ENCODE peak calls at places on chromosomes 5 and 9, in nine cellular contexts. One of them, this sample, is unnamed.

GRCh38 chr5:150505816-150506215 is 2.1 kb upstream of the NDST1 start:
- DNase-seq in HCT116: no peak
- DNase-seq in ovary: no peak
- DNase-seq in transverse colon: no peak
- DNase-seq in endothelial cell of umbilical vein: no peak
- DNase-seq in body of pancreas: no peak
- DNase-seq in A549: no peak
- DNase-seq in heart left ventricle: no peak
- DNase-seq in sigmoid colon: no peak
- DNase-seq in this sample: no peak

GRCh38 chr5:174418809-174419522 is 305.4 kb upstream of the MSX2 start:
- DNase-seq in HCT116: peak
- DNase-seq in ovary: no peak
- DNase-seq in transverse colon: peak
- DNase-seq in endothelial cell of umbilical vein: no peak
- DNase-seq in body of pancreas: no peak
- DNase-seq in A549: peak
- DNase-seq in heart left ventricle: peak
- DNase-seq in sigmoid colon: no peak
- DNase-seq in this sample: peak

GRCh38 chr9:35798658-35799366 is 7.4 kb downstream of the NPR2 start:
- DNase-seq in HCT116: no peak
- DNase-seq in ovary: no peak
- DNase-seq in transverse colon: no peak
- DNase-seq in endothelial cell of umbilical vein: peak
- DNase-seq in body of pancreas: no peak
- DNase-seq in A549: peak
- DNase-seq in heart left ventricle: no peak
- DNase-seq in sigmoid colon: no peak
- DNase-seq in this sample: no peak

GRCh38 chr9:95880011-95880690 is 4.7 kb downstream of the ERCC6L2 start:
- DNase-seq in HCT116: no peak
- DNase-seq in ovary: no peak
- DNase-seq in transverse colon: no peak
- DNase-seq in endothelial cell of umbilical vein: peak
- DNase-seq in body of pancreas: no peak
- DNase-seq in A549: peak
- DNase-seq in heart left ventricle: no peak
- DNase-seq in sigmoid colon: no peak
- DNase-seq in this sample: no peak

GRCh38 chr5:137521246-137521645 is 22.1 kb upstream of the SPOCK1 start:
- DNase-seq in HCT116: no peak
- DNase-seq in ovary: no peak
- DNase-seq in transverse colon: no peak
- DNase-seq in endothelial cell of umbilical vein: no peak
- DNase-seq in body of pancreas: no peak
- DNase-seq in A549: no peak
- DNase-seq in heart left ventricle: no peak
- DNase-seq in sigmoid colon: no peak
- DNase-seq in this sample: no peak

GRCh38 chr9:3954228-3954949 is 345.5 kb downstream of the GLIS3 start:
- DNase-seq in HCT116: no peak
- DNase-seq in ovary: no peak
- DNase-seq in transverse colon: no peak
- DNase-seq in endothelial cell of umbilical vein: no peak
- DNase-seq in body of pancreas: no peak
- DNase-seq in A549: no peak
- DNase-seq in heart left ventricle: no peak
- DNase-seq in sigmoid colon: no peak
- DNase-seq in this sample: no peak

GRCh38 chr5:151491059-151491458 is 43.7 kb downstream of the SLC36A1 start:
- DNase-seq in HCT116: no peak
- DNase-seq in ovary: no peak
- DNase-seq in transverse colon: no peak
- DNase-seq in endothelial cell of umbilical vein: no peak
- DNase-seq in body of pancreas: no peak
- DNase-seq in A549: no peak
- DNase-seq in heart left ventricle: no peak
- DNase-seq in sigmoid colon: no peak
- DNase-seq in this sample: no peak

GRCh38 chr9:35675732-35676392 is 2.1 kb downstream of the CA9 start:
- DNase-seq in HCT116: no peak
- DNase-seq in ovary: peak
- DNase-seq in transverse colon: peak
- DNase-seq in endothelial cell of umbilical vein: peak
- DNase-seq in body of pancreas: peak
- DNase-seq in A549: no peak
- DNase-seq in heart left ventricle: peak
- DNase-seq in sigmoid colon: no peak
- DNase-seq in this sample: peak

GRCh38 chr9:36191696-36192095 is 975 bp downstream of the CLTA start:
- DNase-seq in HCT116: no peak
- DNase-seq in ovary: no peak
- DNase-seq in transverse colon: no peak
- DNase-seq in endothelial cell of umbilical vein: peak
- DNase-seq in body of pancreas: no peak
- DNase-seq in A549: no peak
- DNase-seq in heart left ventricle: no peak
- DNase-seq in sigmoid colon: no peak
- DNase-seq in this sample: no peak

GRCh38 chr5:2158767-2159166 is 276.0 kb upstream of the IRX4 start:
- DNase-seq in HCT116: no peak
- DNase-seq in ovary: no peak
- DNase-seq in transverse colon: no peak
- DNase-seq in endothelial cell of umbilical vein: no peak
- DNase-seq in body of pancreas: no peak
- DNase-seq in A549: no peak
- DNase-seq in heart left ventricle: no peak
- DNase-seq in sigmoid colon: no peak
- DNase-seq in this sample: no peak

GRCh38 chr5:38590846-38591245 is 34.4 kb upstream of the LIFR start:
- DNase-seq in HCT116: no peak
- DNase-seq in ovary: no peak
- DNase-seq in transverse colon: no peak
- DNase-seq in endothelial cell of umbilical vein: no peak
- DNase-seq in body of pancreas: no peak
- DNase-seq in A549: no peak
- DNase-seq in heart left ventricle: no peak
- DNase-seq in sigmoid colon: no peak
- DNase-seq in this sample: no peak

GRCh38 chr5:38593959-38594358 is 37.5 kb upstream of the LIFR start:
- DNase-seq in HCT116: no peak
- DNase-seq in ovary: no peak
- DNase-seq in transverse colon: no peak
- DNase-seq in endothelial cell of umbilical vein: no peak
- DNase-seq in body of pancreas: no peak
- DNase-seq in A549: no peak
- DNase-seq in heart left ventricle: no peak
- DNase-seq in sigmoid colon: no peak
- DNase-seq in this sample: no peak

GRCh38 chr5:38595149-38595725 is 38.8 kb upstream of the LIFR start:
- DNase-seq in HCT116: no peak
- DNase-seq in ovary: no peak
- DNase-seq in transverse colon: no peak
- DNase-seq in endothelial cell of umbilical vein: no peak
- DNase-seq in body of pancreas: no peak
- DNase-seq in A549: peak
- DNase-seq in heart left ventricle: no peak
- DNase-seq in sigmoid colon: no peak
- DNase-seq in this sample: no peak

GRCh38 chr5:38589629-38590028 is 33.2 kb upstream of the LIFR start:
- DNase-seq in HCT116: no peak
- DNase-seq in ovary: no peak
- DNase-seq in transverse colon: no peak
- DNase-seq in endothelial cell of umbilical vein: no peak
- DNase-seq in body of pancreas: no peak
- DNase-seq in A549: no peak
- DNase-seq in heart left ventricle: no peak
- DNase-seq in sigmoid colon: no peak
- DNase-seq in this sample: no peak

DNA sequence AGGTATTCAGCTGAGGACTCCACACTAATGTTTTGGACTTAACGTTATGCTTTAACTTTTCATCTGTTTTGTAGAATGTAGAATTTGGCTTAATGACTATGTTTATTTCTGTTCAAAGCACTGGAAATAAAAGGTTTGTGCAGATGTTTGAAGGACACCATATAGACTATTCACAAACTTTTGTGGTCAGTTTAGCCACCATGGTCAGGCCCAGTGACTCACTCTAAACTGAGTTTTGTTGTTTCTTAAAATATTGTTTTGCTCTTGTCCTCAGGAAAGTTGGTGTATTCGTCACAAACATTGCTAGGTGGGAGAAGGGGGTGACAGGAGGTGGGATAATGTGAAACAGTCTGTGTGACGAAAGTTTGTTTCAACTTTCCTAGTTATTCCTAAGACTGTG is 35.0 kb upstream of the LIFR start:
- DNase-seq in HCT116: no peak
- DNase-seq in ovary: no peak
- DNase-seq in transverse colon: no peak
- DNase-seq in endothelial cell of umbilical vein: no peak
- DNase-seq in body of pancreas: no peak
- DNase-seq in A549: no peak
- DNase-seq in heart left ventricle: no peak
- DNase-seq in sigmoid colon: no peak
- DNase-seq in this sample: no peak
- H3K27ac ChIP-seq in HCT116: no peak
- H3K27ac ChIP-seq in ovary: no peak
- H3K27ac ChIP-seq in transverse colon: no peak
- H3K27ac ChIP-seq in endothelial cell of umbilical vein: no peak
- H3K27ac ChIP-seq in body of pancreas: no peak
- H3K27ac ChIP-seq in A549: no peak
- H3K27ac ChIP-seq in heart left ventricle: no peak
- H3K27ac ChIP-seq in sigmoid colon: no peak
- H3K27ac ChIP-seq in this sample: no peak

GRCh38 chr9:2673161-2673560 is 44.1 kb upstream of the KCNV2 start:
- DNase-seq in HCT116: no peak
- DNase-seq in ovary: no peak
- DNase-seq in transverse colon: no peak
- DNase-seq in endothelial cell of umbilical vein: no peak
- DNase-seq in body of pancreas: no peak
- DNase-seq in A549: no peak
- DNase-seq in heart left ventricle: no peak
- DNase-seq in sigmoid colon: no peak
- DNase-seq in this sample: no peak
- TF ChIP-seq POLR2A in HCT116: no peak
- TF ChIP-seq POLR2A in ovary: no peak
- TF ChIP-seq POLR2A in transverse colon: no peak
- TF ChIP-seq POLR2A in endothelial cell of umbilical vein: no peak
- TF ChIP-seq POLR2A in body of pancreas: no peak
- TF ChIP-seq POLR2A in A549: no peak
- TF ChIP-seq POLR2A in heart left ventricle: no peak
- TF ChIP-seq POLR2A in sigmoid colon: no peak
- TF ChIP-seq POLR2A in this sample: no peak

GRCh38 chr9:122097679-122098315 is 4.7 kb upstream of the TTLL11 start:
- DNase-seq in HCT116: no peak
- DNase-seq in ovary: no peak
- DNase-seq in transverse colon: no peak
- DNase-seq in endothelial cell of umbilical vein: no peak
- DNase-seq in body of pancreas: no peak
- DNase-seq in A549: no peak
- DNase-seq in heart left ventricle: no peak
- DNase-seq in sigmoid colon: no peak
- DNase-seq in this sample: no peak

GRCh38 chr9:122096620-122097415 is 3.7 kb upstream of the TTLL11 start:
- DNase-seq in HCT116: no peak
- DNase-seq in ovary: no peak
- DNase-seq in transverse colon: no peak
- DNase-seq in endothelial cell of umbilical vein: no peak
- DNase-seq in body of pancreas: no peak
- DNase-seq in A549: no peak
- DNase-seq in heart left ventricle: no peak
- DNase-seq in sigmoid colon: no peak
- DNase-seq in this sample: no peak

GRCh38 chr9:122100756-122101155 is 7.6 kb upstream of the TTLL11 start:
- DNase-seq in HCT116: no peak
- DNase-seq in ovary: no peak
- DNase-seq in transverse colon: no peak
- DNase-seq in endothelial cell of umbilical vein: no peak
- DNase-seq in body of pancreas: no peak
- DNase-seq in A549: no peak
- DNase-seq in heart left ventricle: no peak
- DNase-seq in sigmoid colon: peak
- DNase-seq in this sample: no peak

GRCh38 chr9:122102156-122102555 is 9.0 kb upstream of the TTLL11 start:
- DNase-seq in HCT116: no peak
- DNase-seq in ovary: no peak
- DNase-seq in transverse colon: no peak
- DNase-seq in endothelial cell of umbilical vein: no peak
- DNase-seq in body of pancreas: no peak
- DNase-seq in A549: no peak
- DNase-seq in heart left ventricle: no peak
- DNase-seq in sigmoid colon: peak
- DNase-seq in this sample: no peak

GRCh38 chr9:122099271-122099869 is 6.3 kb upstream of the TTLL11 start:
- DNase-seq in HCT116: peak
- DNase-seq in ovary: peak
- DNase-seq in transverse colon: peak
- DNase-seq in endothelial cell of umbilical vein: peak
- DNase-seq in body of pancreas: peak
- DNase-seq in A549: peak
- DNase-seq in heart left ventricle: peak
- DNase-seq in sigmoid colon: peak
- DNase-seq in this sample: peak
- H3K4me3 ChIP-seq in HCT116: no peak
- H3K4me3 ChIP-seq in ovary: no peak
- H3K4me3 ChIP-seq in transverse colon: no peak
- H3K4me3 ChIP-seq in endothelial cell of umbilical vein: no peak
- H3K4me3 ChIP-seq in body of pancreas: no peak
- H3K4me3 ChIP-seq in A549: no peak
- H3K4me3 ChIP-seq in heart left ventricle: peak
- H3K4me3 ChIP-seq in sigmoid colon: no peak
- H3K4me3 ChIP-seq in this sample: peak

GRCh38 chr9:106954562-106954961 is 91.6 kb downstream of the ZNF462 start:
- DNase-seq in HCT116: no peak
- DNase-seq in ovary: no peak
- DNase-seq in transverse colon: no peak
- DNase-seq in endothelial cell of umbilical vein: no peak
- DNase-seq in body of pancreas: no peak
- DNase-seq in A549: no peak
- DNase-seq in heart left ventricle: no peak
- DNase-seq in sigmoid colon: no peak
- DNase-seq in this sample: no peak

GRCh38 chr9:106947501-106947900 is 84.5 kb downstream of the ZNF462 start:
- DNase-seq in HCT116: no peak
- DNase-seq in ovary: no peak
- DNase-seq in transverse colon: no peak
- DNase-seq in endothelial cell of umbilical vein: no peak
- DNase-seq in body of pancreas: no peak
- DNase-seq in A549: no peak
- DNase-seq in heart left ventricle: no peak
- DNase-seq in sigmoid colon: no peak
- DNase-seq in this sample: no peak

GRCh38 chr9:106956971-106957370 is 94.0 kb downstream of the ZNF462 start:
- DNase-seq in HCT116: no peak
- DNase-seq in ovary: no peak
- DNase-seq in transverse colon: no peak
- DNase-seq in endothelial cell of umbilical vein: no peak
- DNase-seq in body of pancreas: no peak
- DNase-seq in A549: no peak
- DNase-seq in heart left ventricle: no peak
- DNase-seq in sigmoid colon: no peak
- DNase-seq in this sample: no peak

GRCh38 chr9:106954974-106955850 is 92.2 kb downstream of the ZNF462 start:
- DNase-seq in HCT116: no peak
- DNase-seq in ovary: no peak
- DNase-seq in transverse colon: no peak
- DNase-seq in endothelial cell of umbilical vein: no peak
- DNase-seq in body of pancreas: no peak
- DNase-seq in A549: no peak
- DNase-seq in heart left ventricle: no peak
- DNase-seq in sigmoid colon: no peak
- DNase-seq in this sample: no peak

GRCh38 chr9:106953166-106953565 is 90.2 kb downstream of the ZNF462 start:
- DNase-seq in HCT116: no peak
- DNase-seq in ovary: peak
- DNase-seq in transverse colon: no peak
- DNase-seq in endothelial cell of umbilical vein: no peak
- DNase-seq in body of pancreas: no peak
- DNase-seq in A549: peak
- DNase-seq in heart left ventricle: no peak
- DNase-seq in sigmoid colon: no peak
- DNase-seq in this sample: no peak
- H3K27ac ChIP-seq in HCT116: no peak
- H3K27ac ChIP-seq in ovary: no peak
- H3K27ac ChIP-seq in transverse colon: no peak
- H3K27ac ChIP-seq in endothelial cell of umbilical vein: no peak
- H3K27ac ChIP-seq in body of pancreas: no peak
- H3K27ac ChIP-seq in A549: peak
- H3K27ac ChIP-seq in heart left ventricle: no peak
- H3K27ac ChIP-seq in sigmoid colon: no peak
- H3K27ac ChIP-seq in this sample: no peak